ENCODE peak calls at places on chromosomes 16 and 17, in ten cellular contexts. F is CD8-positive, alpha-beta T cell; V is neural progenitor cell; C is choroid plexus epithelial cell; O is cardiac fibroblast; Z is transverse colon; J is mucosa of descending colon; L is HL-60; W is PC-3; K is fibroblast of lung. P is an unnamed sample.

GRCh38 chr17:32854834-32855389 is 22.0 kb downstream of the MYO1D start:
- DNase-seq in F (no peak), V (no peak), C (no peak), O (no peak), Z (no peak), J (no peak), L (no peak), W (peak; percentile 62), K (no peak), P (no peak)

GRCh38 chr17:79249945-79250521 is 175.4 kb downstream of the ENGASE start:
- DNase-seq in F (no peak), V (no peak), C (no peak), O (no peak), Z (no peak), J (no peak), L (no peak), W (no peak), K (no peak), P (no peak)

GRCh38 chr17:65696739-65697394 is 135.4 kb upstream of the AXIN2 start:
- DNase-seq in F (no peak), V (no peak), C (peak; percentile 75), O (peak; percentile 81), Z (no peak), J (no peak), L (no peak), W (peak; percentile 73), K (peak; percentile 71), P (no peak)

GRCh38 chr17:78535285-78536197 is 41.7 kb downstream of the DNAH17 start:
- DNase-seq in F (no peak), V (no peak), C (no peak), O (no peak), Z (no peak), J (no peak), L (no peak), W (peak; percentile 98), K (no peak), P (no peak)

GRCh38 chr16:55294947-55295346 is 29.1 kb upstream of the IRX6 start:
- DNase-seq in F (no peak), V (peak; percentile 22), C (no peak), O (no peak), Z (no peak), J (no peak), L (no peak), W (no peak), K (peak; percentile 36), P (peak; percentile 8)

GRCh38 chr17:78665385-78665951 is 88.3 kb upstream of the DNAH17 start:
- DNase-seq in F (no peak), V (no peak), C (no peak), O (no peak), Z (no peak), J (no peak), L (no peak), W (no peak), K (no peak), P (no peak)

GRCh38 chr16:78290498-78291271 is 191.2 kb downstream of the WWOX start:
- DNase-seq in F (no peak), V (no peak), C (no peak), O (no peak), Z (no peak), J (no peak), L (no peak), W (no peak), K (no peak), P (no peak)

GRCh38 chr16:15544405-15544804 is 98.5 kb downstream of the MARF1 start:
- DNase-seq in F (no peak), V (no peak), C (no peak), O (no peak), Z (no peak), J (no peak), L (no peak), W (no peak), K (no peak), P (no peak)

GRCh38 chr17:80982426-80982974 is 9.1 kb upstream of the CHMP6 start:
- DNase-seq in F (no peak), V (no peak), C (no peak), O (no peak), Z (no peak), J (peak; percentile 16), L (no peak), W (no peak), K (no peak), P (no peak)

GRCh38 chr16:50102046-50102756 is 36.4 kb downstream of the HEATR3 start:
- DNase-seq in F (no peak), V (no peak), C (peak; percentile 83), O (peak; percentile 82), Z (no peak), J (no peak), L (no peak), W (no peak), K (peak; percentile 83), P (peak; percentile 42)

GRCh38 chr17:68198931-68199836 is 48.7 kb upstream of the AMZ2 start:
- DNase-seq in F (no peak), V (peak; percentile 53), C (peak; percentile 6), O (peak; percentile 13), Z (no peak), J (peak; percentile 54), L (no peak), W (peak; percentile 19), K (no peak), P (no peak)
- H3K4me3 ChIP-seq in F (peak overlapping the region; percentile 56), V (peak overlapping the region; percentile 38), C (no peak overlapping the region), O (no peak overlapping the region), Z (peak overlapping the region; percentile 47), J (no peak overlapping the region), L (no peak overlapping the region), W (peak overlapping the region; percentile 47), K (no peak overlapping the region), P (no peak overlapping the region)

GRCh38 chr17:50079334-50080095 is 15.6 kb upstream of the PDK2 start:
- DNase-seq in F (no peak), V (peak; percentile 45), C (no peak), O (peak; percentile 52), Z (peak; percentile 81), J (peak; percentile 88), L (peak; percentile 82), W (peak; percentile 70), K (no peak), P (no peak)
- TF ChIP-seq CTCF in F (no peak), V (peak; percentile 50), C (peak; percentile 69), O (peak; percentile 80), Z (peak; percentile 56), J (peak; percentile 67), L (peak; percentile 98), W (peak; percentile 98), K (peak; percentile 38), P (peak; percentile 74)

DNA sequence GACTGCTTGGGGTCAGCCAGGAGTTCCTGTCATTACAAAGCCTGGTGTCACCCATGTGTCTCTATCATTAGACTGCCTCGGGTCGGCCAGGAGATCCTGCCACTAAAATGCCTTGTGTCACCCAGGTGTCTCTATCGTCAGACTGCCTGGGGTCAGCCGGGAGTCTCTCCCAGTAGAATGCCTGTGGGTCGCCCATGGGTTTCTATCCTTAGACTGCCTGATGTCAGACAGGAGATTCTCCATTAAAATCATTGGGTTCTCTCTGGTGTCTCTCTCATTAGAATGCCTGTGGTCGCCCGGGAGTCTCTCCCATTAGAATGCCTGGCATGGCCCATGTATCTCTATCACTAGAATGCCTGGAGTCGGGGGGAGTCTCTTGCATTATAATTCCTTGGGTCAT is 2231.0 kb downstream of the TP53TG3F start:
- DNase-seq in F (no peak), V (no peak), C (no peak), O (no peak), Z (no peak), J (no peak), L (no peak), W (no peak), K (no peak), P (no peak)
- H3K4me3 ChIP-seq in F (no peak overlapping the region), V (no peak overlapping the region), C (no peak overlapping the region), O (no peak overlapping the region), Z (no peak overlapping the region), J (no peak overlapping the region), L (no peak overlapping the region), W (no peak overlapping the region), K (no peak overlapping the region), P (no peak overlapping the region)

DNA sequence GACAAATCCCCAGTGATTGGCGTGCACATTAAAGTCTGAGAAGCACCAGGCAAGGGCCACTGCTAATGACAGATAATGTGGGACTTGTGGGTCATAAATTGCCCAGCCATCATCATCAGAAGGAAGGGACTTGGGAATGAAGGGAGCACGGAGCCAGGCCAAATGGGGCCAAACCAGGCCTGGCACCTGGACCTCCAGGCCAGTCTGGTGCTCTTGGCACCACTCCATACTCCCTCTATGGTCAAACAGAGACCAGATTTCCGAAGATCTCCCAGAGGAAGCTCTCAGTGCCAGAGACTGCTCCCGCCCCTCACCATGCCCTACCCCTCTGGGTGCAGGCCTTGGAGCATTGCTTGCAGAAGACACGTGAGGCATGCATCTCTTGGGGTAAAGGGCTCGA is 142.2 kb downstream of the CCDC182 start:
- DNase-seq in F (no peak), V (no peak), C (no peak), O (no peak), Z (no peak), J (no peak), L (no peak), W (no peak), K (no peak), P (no peak)
- TF ChIP-seq CTCF in F (no peak), V (no peak), C (no peak), O (no peak), Z (no peak), J (no peak), L (no peak), W (no peak), K (no peak), P (no peak)

GRCh38 chr16:28986492-28986891 is 1.6 kb downstream of the LAT start:
- DNase-seq in F (no peak), V (no peak), C (no peak), O (no peak), Z (no peak), J (no peak), L (no peak), W (no peak), K (no peak), P (no peak)
- H3K4me3 ChIP-seq in F (peak overlapping the region; percentile 100), V (no peak overlapping the region), C (no peak overlapping the region), O (no peak overlapping the region), Z (peak overlapping the region; percentile 41), J (no peak overlapping the region), L (no peak overlapping the region), W (no peak overlapping the region), K (no peak overlapping the region), P (no peak overlapping the region)

GRCh38 chr16:27918755-27919154 is 144.8 kb downstream of the GSG1L start:
- DNase-seq in F (no peak), V (no peak), C (no peak), O (peak; percentile 11), Z (no peak), J (no peak), L (no peak), W (no peak), K (peak; percentile 23), P (no peak)

GRCh38 chr16:27921134-27921533 is 142.4 kb downstream of the GSG1L start:
- DNase-seq in F (no peak), V (peak; percentile 47), C (no peak), O (no peak), Z (no peak), J (no peak), L (no peak), W (no peak), K (no peak), P (no peak)

GRCh38 chr16:27917953-27918352 is 145.6 kb downstream of the GSG1L start:
- DNase-seq in F (no peak), V (no peak), C (no peak), O (no peak), Z (no peak), J (no peak), L (no peak), W (no peak), K (no peak), P (no peak)

GRCh38 chr16:27922433-27922832 is 141.1 kb downstream of the GSG1L start:
- DNase-seq in F (no peak), V (peak; percentile 58), C (no peak), O (no peak), Z (no peak), J (no peak), L (no peak), W (no peak), K (no peak), P (no peak)

GRCh38 chr16:27920391-27920891 is 143.1 kb downstream of the GSG1L start:
- DNase-seq in F (no peak), V (peak; percentile 79), C (peak; percentile 17), O (no peak), Z (no peak), J (no peak), L (no peak), W (peak; percentile 13), K (no peak), P (no peak)
- TF ChIP-seq CTCF in F (no peak), V (peak; percentile 58), C (peak; percentile 52), O (peak; percentile 9), Z (no peak), J (no peak), L (no peak), W (no peak), K (no peak), P (no peak)